ENCODE peak calls at places on chromosomes 2 and 18, in four cellular contexts. One of them, this sample, is unnamed.

GRCh38 chr2:179454443-179455218 is 190.0 kb upstream of the SESTD1 start:
- DNase-seq in GM23338: no peak
- DNase-seq in neural progenitor cell: no peak
- DNase-seq in MM.1S: no peak
- DNase-seq in this sample: peak; percentile 91

GRCh38 chr2:218717262-218717661 is 6.6 kb downstream of the TTLL4 start:
- DNase-seq in GM23338: no peak
- DNase-seq in neural progenitor cell: no peak
- DNase-seq in MM.1S: no peak
- DNase-seq in this sample: peak; percentile 79

GRCh38 chr2:147247749-147248148 is 597.1 kb upstream of the ACVR2A start:
- DNase-seq in GM23338: no peak
- DNase-seq in neural progenitor cell: no peak
- DNase-seq in MM.1S: no peak
- DNase-seq in this sample: no peak

GRCh38 chr2:239882781-239883180 is 142.4 kb downstream of the NDUFA10 start:
- DNase-seq in GM23338: no peak
- DNase-seq in neural progenitor cell: no peak
- DNase-seq in MM.1S: no peak
- DNase-seq in this sample: no peak

GRCh38 chr2:217897091-217897715 is 105.6 kb downstream of the TNS1 start:
- DNase-seq in GM23338: no peak
- DNase-seq in neural progenitor cell: no peak
- DNase-seq in MM.1S: no peak
- DNase-seq in this sample: no peak

GRCh38 chr2:15472133-15472532 is 89.0 kb downstream of the NBAS start:
- DNase-seq in GM23338: no peak
- DNase-seq in neural progenitor cell: no peak
- DNase-seq in MM.1S: no peak
- DNase-seq in this sample: peak; percentile 47

GRCh38 chr18:33375829-33376228 is 64.7 kb downstream of the CCDC178 start:
- DNase-seq in GM23338: no peak
- DNase-seq in neural progenitor cell: no peak
- DNase-seq in MM.1S: no peak
- DNase-seq in this sample: no peak

GRCh38 chr18:8988262-8988871 is 114.1 kb upstream of the NDUFV2 start:
- DNase-seq in GM23338: peak; percentile 92
- DNase-seq in neural progenitor cell: peak; percentile 88
- DNase-seq in MM.1S: peak; percentile 66
- DNase-seq in this sample: peak; percentile 81

GRCh38 chr2:228629251-228629650 is 447.8 kb upstream of the SPHKAP start:
- DNase-seq in GM23338: no peak
- DNase-seq in neural progenitor cell: no peak
- DNase-seq in MM.1S: no peak
- DNase-seq in this sample: no peak

GRCh38 chr2:129318581-129319421 is 660.7 kb upstream of the RAB6C start:
- DNase-seq in GM23338: no peak
- DNase-seq in neural progenitor cell: no peak
- DNase-seq in MM.1S: no peak
- DNase-seq in this sample: no peak

GRCh38 chr2:43414033-43414432 is 181.8 kb downstream of the THADA start:
- DNase-seq in GM23338: no peak
- DNase-seq in neural progenitor cell: no peak
- DNase-seq in MM.1S: no peak
- DNase-seq in this sample: no peak

GRCh38 chr2:73263540-73264331 is 20.5 kb downstream of the FBXO41 start:
- DNase-seq in GM23338: no peak
- DNase-seq in neural progenitor cell: no peak
- DNase-seq in MM.1S: no peak
- DNase-seq in this sample: no peak
- TF ChIP-seq EZH2phosphoT487 in GM23338: no peak
- TF ChIP-seq EZH2phosphoT487 in neural progenitor cell: no peak
- TF ChIP-seq EZH2phosphoT487 in MM.1S: no peak
- TF ChIP-seq EZH2phosphoT487 in this sample: no peak

DNA sequence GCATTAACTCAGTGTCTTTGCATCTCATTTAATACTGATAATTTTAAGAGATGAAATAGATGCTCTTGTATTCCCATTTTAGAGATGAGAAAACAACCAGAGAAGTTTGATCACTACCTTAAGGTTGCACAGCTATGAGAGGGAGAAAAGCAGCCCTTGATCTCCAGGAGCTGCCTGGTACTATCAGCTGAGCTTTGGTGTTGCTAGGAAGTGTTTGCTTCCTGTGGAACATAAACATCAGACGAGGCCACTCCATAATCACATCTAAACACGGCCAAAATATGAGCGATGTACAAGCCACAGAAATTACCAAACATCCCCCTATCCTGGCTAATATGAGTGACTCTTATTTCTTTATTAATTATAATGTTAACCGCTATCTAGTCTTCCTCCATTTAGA is 620 bp upstream of the WDFY1 start:
- DNase-seq in GM23338: no peak
- DNase-seq in neural progenitor cell: no peak
- DNase-seq in MM.1S: no peak
- DNase-seq in this sample: no peak
- H3K4me3 ChIP-seq in GM23338: peak overlapping the region; percentile 95
- H3K4me3 ChIP-seq in neural progenitor cell: no peak overlapping the region
- H3K4me3 ChIP-seq in MM.1S: peak overlapping the region; percentile 99
- H3K4me3 ChIP-seq in this sample: peak overlapping the region; percentile 92

DNA sequence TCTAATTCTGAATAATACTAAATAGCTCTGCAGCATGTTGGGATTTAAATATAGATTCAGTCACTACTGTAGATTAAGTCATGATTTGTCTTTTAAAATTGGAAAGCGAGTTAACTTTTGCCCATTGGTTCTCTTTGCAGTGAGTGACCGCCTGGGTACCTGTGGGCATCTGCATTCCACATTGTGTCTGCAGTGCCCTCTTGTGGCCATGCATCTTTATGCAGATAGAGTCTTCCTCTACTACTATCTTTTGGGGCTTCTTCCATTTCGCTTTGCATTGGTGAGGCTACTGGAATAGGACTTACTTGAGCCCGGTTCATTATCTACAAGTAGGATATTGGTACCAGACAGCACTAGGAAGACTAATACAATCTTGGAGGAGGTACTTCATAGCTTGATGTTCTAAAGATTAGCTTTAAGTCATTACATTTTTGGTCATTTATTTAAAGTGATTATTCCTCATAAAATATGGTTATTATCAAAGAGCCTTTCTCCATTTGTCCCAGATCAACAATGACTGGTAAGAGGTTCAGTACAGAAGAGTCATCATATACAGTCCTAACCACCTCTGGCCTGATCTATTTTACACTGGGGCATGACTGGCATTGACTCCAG is 203.0 kb downstream of the SOCS6 start:
- DNase-seq in GM23338: peak; percentile 77
- DNase-seq in neural progenitor cell: peak; percentile 81
- DNase-seq in MM.1S: peak; percentile 72
- DNase-seq in this sample: peak; percentile 80
- TF ChIP-seq EZH2phosphoT487 in GM23338: no peak
- TF ChIP-seq EZH2phosphoT487 in neural progenitor cell: no peak
- TF ChIP-seq EZH2phosphoT487 in MM.1S: no peak
- TF ChIP-seq EZH2phosphoT487 in this sample: no peak

GRCh38 chr2:24045511-24046508 is 1.4 kb downstream of the WDCP start:
- DNase-seq in GM23338: no peak
- DNase-seq in neural progenitor cell: no peak
- DNase-seq in MM.1S: no peak
- DNase-seq in this sample: no peak
- H3K4me3 ChIP-seq in GM23338: peak overlapping the region; percentile 64
- H3K4me3 ChIP-seq in neural progenitor cell: peak overlapping the region; percentile 72
- H3K4me3 ChIP-seq in MM.1S: peak overlapping the region; percentile 93
- H3K4me3 ChIP-seq in this sample: peak overlapping the region; percentile 91

DNA sequence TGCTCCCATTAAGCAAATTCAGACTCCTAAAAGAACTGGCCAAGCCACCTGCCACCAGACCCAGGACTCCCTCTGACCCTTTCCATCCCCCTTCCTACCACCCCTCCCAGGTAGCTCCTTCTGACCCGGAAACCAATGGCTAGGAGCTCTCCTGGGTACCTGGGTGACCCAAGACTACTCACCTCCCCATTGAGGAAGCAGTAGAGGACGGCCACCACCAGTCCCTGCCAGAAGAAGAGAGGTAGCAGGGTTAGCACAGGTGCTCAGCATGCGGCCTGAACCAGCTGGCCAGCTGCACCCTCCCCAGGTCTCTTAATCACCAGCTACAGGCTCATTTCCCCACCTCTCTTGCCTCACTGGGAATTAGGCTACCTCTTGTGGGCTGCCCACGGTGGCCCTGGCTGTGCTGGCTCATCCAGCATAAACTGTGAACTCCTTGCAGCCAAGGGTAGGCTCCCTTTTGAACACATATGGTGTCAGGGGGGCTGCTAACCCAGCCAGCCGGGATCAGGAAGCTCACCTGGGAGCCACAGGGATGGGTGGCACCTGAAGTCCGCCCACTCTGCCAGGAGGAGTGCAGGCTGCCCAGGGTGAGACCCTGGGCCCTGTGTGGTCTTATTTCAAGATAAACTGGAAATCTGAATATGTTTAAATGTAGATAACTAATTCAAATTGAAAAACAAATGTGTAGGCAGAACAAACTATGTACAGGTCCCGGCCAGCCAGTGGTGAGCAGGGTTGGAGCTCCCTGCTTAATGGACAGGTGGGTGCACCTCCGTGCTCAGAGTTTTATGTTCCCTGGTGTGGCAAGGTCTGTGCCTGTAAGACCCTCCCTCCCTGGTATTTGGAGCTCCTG is 9.9 kb downstream of the TMEM37 start:
- DNase-seq in GM23338: no peak
- DNase-seq in neural progenitor cell: no peak
- DNase-seq in MM.1S: no peak
- DNase-seq in this sample: no peak
- TF ChIP-seq EZH2phosphoT487 in GM23338: no peak
- TF ChIP-seq EZH2phosphoT487 in neural progenitor cell: no peak
- TF ChIP-seq EZH2phosphoT487 in MM.1S: no peak
- TF ChIP-seq EZH2phosphoT487 in this sample: no peak

DNA sequence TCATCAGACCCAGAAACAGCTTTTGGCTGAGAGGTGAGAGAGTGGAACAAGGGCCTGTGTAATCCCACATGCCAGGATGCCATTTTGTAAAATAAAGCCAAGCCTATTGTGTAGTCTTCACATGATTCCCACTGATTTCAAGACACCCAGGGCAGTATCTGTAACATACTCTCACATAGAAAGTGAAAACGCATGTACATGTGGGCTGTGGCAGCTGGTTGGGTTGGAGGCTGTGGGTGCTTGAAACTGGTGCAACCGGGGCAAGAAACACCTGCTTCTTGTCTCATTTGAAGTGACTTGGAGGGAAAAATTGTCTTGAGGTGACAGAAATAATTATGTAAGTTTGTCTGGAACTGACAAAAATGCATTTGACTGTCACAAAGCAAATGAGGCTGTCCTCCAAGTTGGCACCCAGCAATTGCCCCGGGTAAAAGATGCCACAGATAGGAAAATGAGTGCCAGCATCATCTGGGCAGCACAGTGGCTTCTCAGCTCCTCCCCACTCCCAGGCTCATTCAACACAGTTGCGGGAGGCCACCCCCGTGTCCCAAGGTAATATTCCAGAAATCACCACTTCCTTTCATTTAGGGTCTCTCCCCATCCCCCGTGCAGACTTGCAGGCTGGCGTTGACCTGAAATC is 294.0 kb upstream of the PARD3B start:
- DNase-seq in GM23338: no peak
- DNase-seq in neural progenitor cell: no peak
- DNase-seq in MM.1S: peak; percentile 70
- DNase-seq in this sample: no peak
- H3K4me3 ChIP-seq in GM23338: no peak overlapping the region
- H3K4me3 ChIP-seq in neural progenitor cell: no peak overlapping the region
- H3K4me3 ChIP-seq in MM.1S: no peak overlapping the region
- H3K4me3 ChIP-seq in this sample: no peak overlapping the region

This sample was measured in PC-3.